ENCODE peak calls at places on chromosomes 5 and 9, in eight cellular contexts. Q is stimulated activated CD4-positive, alpha-beta T cell treated with anti-CD3 and anti-CD28 coated beads, Interleukin-1b, Interleukin-23, amount 100 ng/mL, for 4 hours; V is NCI-H1105; F is GDM1; J is Kasumi-1; G is ovary; S is GM10248; I is ACHN. U is an unnamed sample.

GRCh38 chr5:132747064-132747692 is at the start of gene CCNI2:
- DNase-seq in Q (peak), V (no peak), F (no peak), J (no peak), G (no peak), S (peak), I (no peak), U (no peak)

GRCh38 chr9:132412089-132412488 is 2.1 kb downstream of the CFAP77 start:
- DNase-seq in Q (no peak), V (no peak), F (no peak), J (peak), G (no peak), S (peak), I (peak), U (peak)

GRCh38 chr5:53537711-53538110 is 22.7 kb upstream of the NDUFS4 start:
- DNase-seq in Q (no peak), V (no peak), F (no peak), J (no peak), G (no peak), S (no peak), I (no peak), U (no peak)

GRCh38 chr9:111691686-111692329 is 30.4 kb downstream of the GNG10 start:
- DNase-seq in Q (no peak), V (peak), F (peak), J (peak), G (no peak), S (no peak), I (peak), U (peak)

GRCh38 chr5:90640484-90641059 is 82.0 kb downstream of the ADGRV1 start:
- DNase-seq in Q (no peak), V (no peak), F (no peak), J (no peak), G (no peak), S (no peak), I (no peak), U (no peak)

GRCh38 chr5:125484272-125485002 is 738.0 kb upstream of the ZNF608 start:
- DNase-seq in Q (no peak), V (peak), F (no peak), J (no peak), G (peak), S (no peak), I (peak), U (no peak)

GRCh38 chr9:18320046-18320445 is 153.9 kb upstream of the ADAMTSL1 start:
- DNase-seq in Q (no peak), V (no peak), F (no peak), J (no peak), G (no peak), S (no peak), I (peak), U (no peak)

GRCh38 chr5:68255305-68256130 is 40.0 kb downstream of the PIK3R1 start:
- DNase-seq in Q (no peak), V (no peak), F (no peak), J (no peak), G (no peak), S (no peak), I (no peak), U (no peak)

GRCh38 chr9:134223601-134224122 is 59.3 kb upstream of the RNU6ATAC start:
- DNase-seq in Q (no peak), V (no peak), F (no peak), J (no peak), G (peak), S (no peak), I (no peak), U (no peak)

GRCh38 chr5:142109356-142110045 is 922 bp downstream of the NDFIP1 start:
- DNase-seq in Q (no peak), V (no peak), F (no peak), J (peak), G (peak), S (no peak), I (no peak), U (peak)

GRCh38 chr5:169574147-169574646 is 9.4 kb upstream of the SPDL1 start:
- DNase-seq in Q (no peak), V (no peak), F (no peak), J (no peak), G (no peak), S (no peak), I (no peak), U (no peak)

U was measured in Karpas-422.